ENCODE peak calls at places on chromosomes 11 and 22, in seven cellular contexts. X is stimulated activated CD8-positive, alpha-beta memory T cell treated with anti-CD3 and anti-CD28 coated beads, Interleukin-4, amount 100 ng/mL, for 48 hours; I is HT-29; T is uterus; N is EL; C is HEK293T; D is NCI-H510A treated with DMSO at 0.1 percent for 48 hours. W is an unnamed sample.

GRCh38 chr11:35167451-35167954 is 28.5 kb downstream of the CD44 start:
- DNase-seq in X (no peak), I (no peak), T (peak), N (peak), C (no peak), D (no peak), W (no peak)

GRCh38 chr11:75574698-75575265 is 12.7 kb downstream of the SERPINH1 start:
- DNase-seq in X (no peak), I (no peak), T (no peak), N (peak), C (no peak), D (no peak), W (no peak)

GRCh38 chr11:80285076-80285790 is 844.4 kb upstream of the TENM4 start:
- DNase-seq in X (no peak), I (no peak), T (no peak), N (no peak), C (no peak), D (no peak), W (no peak)

GRCh38 chr11:86678823-86679222 is 6.4 kb upstream of the ME3 start:
- DNase-seq in X (no peak), I (no peak), T (no peak), N (peak), C (no peak), D (no peak), W (no peak)

GRCh38 chr11:22991196-22991595 is 130.9 kb upstream of the CCDC179 start:
- DNase-seq in X (no peak), I (no peak), T (no peak), N (no peak), C (no peak), D (no peak), W (no peak)

GRCh38 chr11:104700609-104701008 is 197.7 kb downstream of the CASP12 start:
- DNase-seq in X (no peak), I (no peak), T (no peak), N (peak), C (no peak), D (no peak), W (no peak)

GRCh38 chr11:36258730-36259360 is 30.4 kb downstream of the COMMD9 start:
- DNase-seq in X (peak), I (peak), T (peak), N (peak), C (peak), D (peak), W (no peak)

GRCh38 chr11:95776859-95777258 is 12.7 kb downstream of the FAM76B start:
- DNase-seq in X (no peak), I (no peak), T (no peak), N (no peak), C (no peak), D (no peak), W (no peak)

GRCh38 chr11:118052581-118053206 is 24.2 kb upstream of the TMPRSS4 start:
- DNase-seq in X (peak), I (no peak), T (no peak), N (no peak), C (no peak), D (no peak), W (no peak)

GRCh38 chr11:61512435-61512834 is 3.9 kb downstream of the LRRC10B start:
- DNase-seq in X (no peak), I (peak), T (no peak), N (no peak), C (no peak), D (peak), W (no peak)

GRCh38 chr22:47196881-47197701 is 434.6 kb downstream of the TBC1D22A start:
- DNase-seq in X (peak), I (no peak), T (no peak), N (no peak), C (no peak), D (no peak), W (no peak)

GRCh38 chr11:69066122-69067112 is 17.7 kb downstream of the TPCN2 start:
- DNase-seq in X (no peak), I (no peak), T (no peak), N (no peak), C (no peak), D (no peak), W (no peak)